ENCODE peak calls at places on chromosomes 6 and 20, in eight cellular contexts. K is EL; H is aorta; L is GM20000; U is foreskin keratinocyte; C is fibroblast of the conjunctiva; Z is activated CD4-positive, alpha-beta T cell treated with anti-CD3 and anti-CD28 coated beads, Interleukin-2, amount 50 U/mL, for 24 hours; T is GM04504. Y is an unnamed sample.

GRCh38 chr20:6886065-6886729 is 118.7 kb downstream of the BMP2 start:
- DNase-seq in K (no peak), H (no peak), L (no peak), U (peak), C (no peak), Z (no peak), T (no peak), Y (no peak)

GRCh38 chr20:18740726-18741125 is 72.9 kb upstream of the SCP2D1 start:
- DNase-seq in K (no peak), H (no peak), L (no peak), U (no peak), C (no peak), Z (no peak), T (no peak), Y (no peak)

GRCh38 chr6:7085911-7086310 is 21.9 kb upstream of the RREB1 start:
- DNase-seq in K (peak), H (no peak), L (no peak), U (peak), C (no peak), Z (no peak), T (no peak), Y (no peak)

GRCh38 chr6:40334496-40334895 is 252.7 kb downstream of the LRFN2 start:
- DNase-seq in K (no peak), H (no peak), L (no peak), U (no peak), C (no peak), Z (no peak), T (no peak), Y (no peak)

GRCh38 chr6:34041385-34041784 is 104.5 kb downstream of the GRM4 start:
- DNase-seq in K (no peak), H (no peak), L (no peak), U (no peak), C (no peak), Z (no peak), T (no peak), Y (no peak)

GRCh38 chr6:7680393-7681075 is 45.4 kb upstream of the BMP6 start:
- DNase-seq in K (no peak), H (no peak), L (no peak), U (no peak), C (no peak), Z (no peak), T (no peak), Y (no peak)

GRCh38 chr6:37724530-37725220 is 27.0 kb upstream of the MDGA1 start:
- DNase-seq in K (no peak), H (no peak), L (no peak), U (no peak), C (no peak), Z (no peak), T (no peak), Y (no peak)

GRCh38 chr6:169669147-169669546 is 32.7 kb downstream of the WDR27 start:
- DNase-seq in K (no peak), H (no peak), L (no peak), U (no peak), C (no peak), Z (no peak), T (no peak), Y (no peak)

GRCh38 chr20:51451484-51451883 is 91.0 kb downstream of the NFATC2 start:
- DNase-seq in K (no peak), H (no peak), L (no peak), U (no peak), C (no peak), Z (no peak), T (no peak), Y (no peak)